ENCODE peak calls at places on chromosomes 4 and X, in five cellular contexts. One of them, this sample, is unnamed.

GRCh38 chrX:71151366-71151765 is 6.7 kb downstream of the NLGN3 start:
- DNase-seq in Right ventricle myocardium superior: no peak
- DNase-seq in WTC11: no peak
- DNase-seq in GM10248: no peak
- DNase-seq in T follicular helper cell: no peak
- DNase-seq in this sample: no peak

GRCh38 chr4:26884486-26884988 is 23.9 kb downstream of the STIM2 start:
- DNase-seq in Right ventricle myocardium superior: no peak
- DNase-seq in WTC11: no peak
- DNase-seq in GM10248: peak
- DNase-seq in T follicular helper cell: no peak
- DNase-seq in this sample: no peak

GRCh38 chr4:87574996-87575395 is 33.3 kb upstream of the DSPP start:
- DNase-seq in Right ventricle myocardium superior: no peak
- DNase-seq in WTC11: no peak
- DNase-seq in GM10248: no peak
- DNase-seq in T follicular helper cell: no peak
- DNase-seq in this sample: no peak

GRCh38 chr4:98996056-98996941 is 778 bp downstream of the METAP1 start:
- DNase-seq in Right ventricle myocardium superior: no peak
- DNase-seq in WTC11: no peak
- DNase-seq in GM10248: peak
- DNase-seq in T follicular helper cell: no peak
- DNase-seq in this sample: peak

GRCh38 chr4:176302283-176303275 is 17.2 kb upstream of the SPCS3 start:
- DNase-seq in Right ventricle myocardium superior: no peak
- DNase-seq in WTC11: no peak
- DNase-seq in GM10248: no peak
- DNase-seq in T follicular helper cell: no peak
- DNase-seq in this sample: no peak

GRCh38 chr4:123411976-123412589 is 15.5 kb downstream of the SPRY1 start:
- DNase-seq in Right ventricle myocardium superior: no peak
- DNase-seq in WTC11: no peak
- DNase-seq in GM10248: peak
- DNase-seq in T follicular helper cell: no peak
- DNase-seq in this sample: no peak

GRCh38 chr4:129264008-129264657 is 168.2 kb downstream of the C4orf33 start:
- DNase-seq in Right ventricle myocardium superior: no peak
- DNase-seq in WTC11: no peak
- DNase-seq in GM10248: peak
- DNase-seq in T follicular helper cell: no peak
- DNase-seq in this sample: peak

GRCh38 chr4:71259911-71260331 is 78.9 kb upstream of the SLC4A4 start:
- DNase-seq in Right ventricle myocardium superior: no peak
- DNase-seq in WTC11: no peak
- DNase-seq in GM10248: no peak
- DNase-seq in T follicular helper cell: no peak
- DNase-seq in this sample: no peak

GRCh38 chr4:40595981-40596380 is 33.7 kb downstream of the RBM47 start:
- DNase-seq in Right ventricle myocardium superior: no peak
- DNase-seq in WTC11: no peak
- DNase-seq in GM10248: no peak
- DNase-seq in T follicular helper cell: no peak
- DNase-seq in this sample: no peak

GRCh38 chr4:31283689-31284088 is 563.5 kb downstream of the PCDH7 start:
- DNase-seq in Right ventricle myocardium superior: no peak
- DNase-seq in WTC11: no peak
- DNase-seq in GM10248: no peak
- DNase-seq in T follicular helper cell: no peak
- DNase-seq in this sample: no peak

GRCh38 chrX:22383988-22384387 is 111.3 kb downstream of the CBLL2 start:
- DNase-seq in Right ventricle myocardium superior: no peak
- DNase-seq in WTC11: peak
- DNase-seq in GM10248: no peak
- DNase-seq in T follicular helper cell: no peak
- DNase-seq in this sample: no peak

GRCh38 chr4:5142726-5143125 is 91.4 kb downstream of the STK32B start:
- DNase-seq in Right ventricle myocardium superior: no peak
- DNase-seq in WTC11: peak
- DNase-seq in GM10248: no peak
- DNase-seq in T follicular helper cell: no peak
- DNase-seq in this sample: no peak

GRCh38 chrX:140292961-140293360 is 211.9 kb downstream of the SOX3 start:
- DNase-seq in Right ventricle myocardium superior: no peak
- DNase-seq in WTC11: no peak
- DNase-seq in GM10248: no peak
- DNase-seq in T follicular helper cell: no peak
- DNase-seq in this sample: no peak

GRCh38 chr4:3827616-3828492 is 61.7 kb downstream of the ADRA2C start:
- DNase-seq in Right ventricle myocardium superior: peak
- DNase-seq in WTC11: no peak
- DNase-seq in GM10248: no peak
- DNase-seq in T follicular helper cell: no peak
- DNase-seq in this sample: no peak

GRCh38 chrX:83759872-83760271 is 101.1 kb upstream of the CYLC1 start:
- DNase-seq in Right ventricle myocardium superior: no peak
- DNase-seq in WTC11: no peak
- DNase-seq in GM10248: peak
- DNase-seq in T follicular helper cell: no peak
- DNase-seq in this sample: no peak

GRCh38 chrX:133171962-133172708 is 46.0 kb downstream of the TFDP3 start:
- DNase-seq in Right ventricle myocardium superior: no peak
- DNase-seq in WTC11: no peak
- DNase-seq in GM10248: no peak
- DNase-seq in T follicular helper cell: no peak
- DNase-seq in this sample: no peak

GRCh38 chr4:61661960-61662359 is 461.8 kb downstream of the ADGRL3 start:
- DNase-seq in Right ventricle myocardium superior: no peak
- DNase-seq in WTC11: no peak
- DNase-seq in GM10248: no peak
- DNase-seq in T follicular helper cell: no peak
- DNase-seq in this sample: no peak

GRCh38 chr4:183200453-183200852 is 101.4 kb downstream of the WWC2 start:
- DNase-seq in Right ventricle myocardium superior: peak
- DNase-seq in WTC11: no peak
- DNase-seq in GM10248: no peak
- DNase-seq in T follicular helper cell: no peak
- DNase-seq in this sample: no peak

GRCh38 chr4:123092603-123093002 is 170.2 kb upstream of the NUDT6 start:
- DNase-seq in Right ventricle myocardium superior: no peak
- DNase-seq in WTC11: no peak
- DNase-seq in GM10248: no peak
- DNase-seq in T follicular helper cell: no peak
- DNase-seq in this sample: no peak

GRCh38 chr4:46442963-46443362 is 53.0 kb upstream of the GABRA2 start:
- DNase-seq in Right ventricle myocardium superior: no peak
- DNase-seq in WTC11: no peak
- DNase-seq in GM10248: no peak
- DNase-seq in T follicular helper cell: no peak
- DNase-seq in this sample: no peak

GRCh38 chr4:19349416-19349815 is 902.3 kb upstream of the SLIT2 start:
- DNase-seq in Right ventricle myocardium superior: no peak
- DNase-seq in WTC11: no peak
- DNase-seq in GM10248: no peak
- DNase-seq in T follicular helper cell: no peak
- DNase-seq in this sample: no peak

GRCh38 chr4:12360391-12360790 is 931.7 kb upstream of the HS3ST1 start:
- DNase-seq in Right ventricle myocardium superior: no peak
- DNase-seq in WTC11: no peak
- DNase-seq in GM10248: no peak
- DNase-seq in T follicular helper cell: no peak
- DNase-seq in this sample: no peak

GRCh38 chr4:139732991-139733555 is 67.5 kb downstream of the MGST2 start:
- DNase-seq in Right ventricle myocardium superior: peak
- DNase-seq in WTC11: no peak
- DNase-seq in GM10248: no peak
- DNase-seq in T follicular helper cell: no peak
- DNase-seq in this sample: no peak

GRCh38 chr4:158077835-158078234 is 95.0 kb downstream of the GASK1B start:
- DNase-seq in Right ventricle myocardium superior: no peak
- DNase-seq in WTC11: no peak
- DNase-seq in GM10248: no peak
- DNase-seq in T follicular helper cell: no peak
- DNase-seq in this sample: no peak

GRCh38 chr4:24798036-24798610 is 2.8 kb downstream of the SOD3 start:
- DNase-seq in Right ventricle myocardium superior: no peak
- DNase-seq in WTC11: no peak
- DNase-seq in GM10248: no peak
- DNase-seq in T follicular helper cell: no peak
- DNase-seq in this sample: no peak

GRCh38 chrX:49978191-49978590 is 55.8 kb downstream of the CLCN5 start:
- DNase-seq in Right ventricle myocardium superior: no peak
- DNase-seq in WTC11: no peak
- DNase-seq in GM10248: no peak
- DNase-seq in T follicular helper cell: no peak
- DNase-seq in this sample: no peak

GRCh38 chrX:39720945-39721344 is 376.8 kb downstream of the BCOR start:
- DNase-seq in Right ventricle myocardium superior: no peak
- DNase-seq in WTC11: no peak
- DNase-seq in GM10248: no peak
- DNase-seq in T follicular helper cell: no peak
- DNase-seq in this sample: no peak

GRCh38 chrX:69285401-69285871 is 120.2 kb upstream of the PJA1 start:
- DNase-seq in Right ventricle myocardium superior: peak
- DNase-seq in WTC11: no peak
- DNase-seq in GM10248: no peak
- DNase-seq in T follicular helper cell: no peak
- DNase-seq in this sample: no peak

GRCh38 chrX:112851806-112852205 is 11.2 kb upstream of the AMOT start:
- DNase-seq in Right ventricle myocardium superior: no peak
- DNase-seq in WTC11: no peak
- DNase-seq in GM10248: peak
- DNase-seq in T follicular helper cell: no peak
- DNase-seq in this sample: peak

GRCh38 chr4:22515888-22516541 is at the start of gene ADGRA3:
- DNase-seq in Right ventricle myocardium superior: peak
- DNase-seq in WTC11: peak
- DNase-seq in GM10248: peak
- DNase-seq in T follicular helper cell: no peak
- DNase-seq in this sample: no peak

GRCh38 chr4:3516836-3517730 is 15.1 kb downstream of the LRPAP1 start:
- DNase-seq in Right ventricle myocardium superior: peak
- DNase-seq in WTC11: peak
- DNase-seq in GM10248: no peak
- DNase-seq in T follicular helper cell: no peak
- DNase-seq in this sample: no peak

GRCh38 chrX:21840199-21840557 is 761 bp downstream of the MBTPS2 start:
- DNase-seq in Right ventricle myocardium superior: no peak
- DNase-seq in WTC11: no peak
- DNase-seq in GM10248: no peak
- DNase-seq in T follicular helper cell: no peak
- DNase-seq in this sample: no peak

GRCh38 chr4:94262163-94263016 is 54.7 kb downstream of the SMARCAD1 start:
- DNase-seq in Right ventricle myocardium superior: no peak
- DNase-seq in WTC11: no peak
- DNase-seq in GM10248: no peak
- DNase-seq in T follicular helper cell: no peak
- DNase-seq in this sample: no peak

GRCh38 chrX:20067709-20068315 is 48.9 kb downstream of the MAP7D2 start:
- DNase-seq in Right ventricle myocardium superior: peak
- DNase-seq in WTC11: no peak
- DNase-seq in GM10248: no peak
- DNase-seq in T follicular helper cell: no peak
- DNase-seq in this sample: no peak

GRCh38 chrX:138754861-138755260 is 43.3 kb upstream of the FGF13 start:
- DNase-seq in Right ventricle myocardium superior: no peak
- DNase-seq in WTC11: no peak
- DNase-seq in GM10248: no peak
- DNase-seq in T follicular helper cell: no peak
- DNase-seq in this sample: no peak

GRCh38 chrX:84469226-84469625 is 33.0 kb downstream of the HDX start:
- DNase-seq in Right ventricle myocardium superior: no peak
- DNase-seq in WTC11: no peak
- DNase-seq in GM10248: no peak
- DNase-seq in T follicular helper cell: no peak
- DNase-seq in this sample: no peak

GRCh38 chrX:23959781-23960180 is 52.0 kb downstream of the CXorf58 start:
- DNase-seq in Right ventricle myocardium superior: no peak
- DNase-seq in WTC11: no peak
- DNase-seq in GM10248: no peak
- DNase-seq in T follicular helper cell: no peak
- DNase-seq in this sample: no peak